ENCODE peak calls at places on chromosomes 11 and 22, in nine cellular contexts. U is colonic mucosa; P is HCT116; A is NCI-H446; B is activated naive CD8-positive, alpha-beta T cell treated with anti-CD3 and anti-CD28 coated beads for 36 hours; V is GM19239; G is NCI-H2081; L is endothelial cell; W is activated CD4-positive, alpha-beta T cell treated with anti-CD3 and anti-CD28 coated beads for 24 hours. Z is an unnamed sample.
A peak's percentile ranks its signal among the peaks of the same experiment; 100 is the strongest.

GRCh38 chr11:5004429-5005274 is 10.0 kb downstream of the OR51L1 start:
- DNase-seq in U (peak; percentile 49), P (peak; percentile 36), A (peak; percentile 58), B (peak; percentile 6), V (no peak), G (peak; percentile 80), L (peak; percentile 66), W (no peak), Z (no peak)

GRCh38 chr11:113935858-113936257 is 31.3 kb downstream of the HTR3B start:
- DNase-seq in U (no peak), P (no peak), A (no peak), B (no peak), V (no peak), G (no peak), L (no peak), W (no peak), Z (no peak)

GRCh38 chr11:126790550-126790981 is 210.0 kb downstream of the KIRREL3 start:
- DNase-seq in U (no peak), P (no peak), A (no peak), B (no peak), V (no peak), G (no peak), L (no peak), W (no peak), Z (no peak)

GRCh38 chr11:102014756-102015155 is 32.5 kb upstream of the CFAP300 start:
- DNase-seq in U (no peak), P (no peak), A (no peak), B (no peak), V (no peak), G (no peak), L (no peak), W (no peak), Z (no peak)

GRCh38 chr11:28384418-28384817 is 276.2 kb downstream of the METTL15 start:
- DNase-seq in U (no peak), P (no peak), A (no peak), B (no peak), V (no peak), G (no peak), L (no peak), W (no peak), Z (no peak)

GRCh38 chr11:95723353-95723942 is 66.1 kb downstream of the FAM76B start:
- DNase-seq in U (no peak), P (no peak), A (peak; percentile 45), B (no peak), V (no peak), G (no peak), L (no peak), W (no peak), Z (no peak)

GRCh38 chr22:10961043-10961860 is 4566.7 kb upstream of the OR11H1 start:
- DNase-seq in U (no peak), P (no peak), A (no peak), B (no peak), V (no peak), G (no peak), L (no peak), W (no peak), Z (no peak)

GRCh38 chr11:65041206-65042035 is at the start of gene SAC3D1:
- DNase-seq in U (no peak), P (peak; percentile 19), A (no peak), B (peak; percentile 79), V (peak; percentile 62), G (no peak), L (no peak), W (no peak), Z (no peak)

GRCh38 chr22:50009765-50010675 is 2.5 kb downstream of the IL17REL start:
- DNase-seq in U (no peak), P (no peak), A (no peak), B (no peak), V (no peak), G (no peak), L (peak; percentile 16), W (no peak), Z (no peak)

Z was measured in GM12878.